ENCODE peak calls at places on chromosomes 11 and 22, in five cellular contexts. One of them, this sample, is unnamed. For H3K27me3, the result is how much of the 10 kb centered on the place peaks cover.

GRCh38 chr11:79437981-79438630 is 2.7 kb downstream of the TENM4 start:
- DNase-seq in heart left ventricle: no peak
- DNase-seq in brain microvascular endothelial cell: no peak
- DNase-seq in transverse colon: no peak
- DNase-seq in A673: peak
- DNase-seq in this sample: peak

GRCh38 chr11:116503216-116504160 is 269.3 kb downstream of the BUD13 start:
- DNase-seq in heart left ventricle: no peak
- DNase-seq in brain microvascular endothelial cell: no peak
- DNase-seq in transverse colon: no peak
- DNase-seq in A673: no peak
- DNase-seq in this sample: no peak

GRCh38 chr22:23402275-23403151 is 177.6 kb downstream of the IGLL1 start:
- DNase-seq in heart left ventricle: no peak
- DNase-seq in brain microvascular endothelial cell: peak
- DNase-seq in transverse colon: peak
- DNase-seq in A673: peak
- DNase-seq in this sample: peak

GRCh38 chr11:10528121-10528520 is 12.9 kb downstream of the RNF141 start:
- DNase-seq in heart left ventricle: no peak
- DNase-seq in brain microvascular endothelial cell: no peak
- DNase-seq in transverse colon: no peak
- DNase-seq in A673: no peak
- DNase-seq in this sample: no peak

GRCh38 chr11:60691636-60692035 is 7.8 kb upstream of the MS4A8 start:
- DNase-seq in heart left ventricle: no peak
- DNase-seq in brain microvascular endothelial cell: no peak
- DNase-seq in transverse colon: no peak
- DNase-seq in A673: no peak
- DNase-seq in this sample: no peak

GRCh38 chr22:48061726-48062125 is 1299.3 kb downstream of the TBC1D22A start:
- DNase-seq in heart left ventricle: no peak
- DNase-seq in brain microvascular endothelial cell: no peak
- DNase-seq in transverse colon: no peak
- DNase-seq in A673: no peak
- DNase-seq in this sample: no peak

GRCh38 chr11:59559886-59560285 is 48.5 kb downstream of the OR4D9 start:
- DNase-seq in heart left ventricle: no peak
- DNase-seq in brain microvascular endothelial cell: no peak
- DNase-seq in transverse colon: no peak
- DNase-seq in A673: no peak
- DNase-seq in this sample: no peak

GRCh38 chr11:79937935-79938334 is 497.1 kb upstream of the TENM4 start:
- DNase-seq in heart left ventricle: no peak
- DNase-seq in brain microvascular endothelial cell: no peak
- DNase-seq in transverse colon: no peak
- DNase-seq in A673: no peak
- DNase-seq in this sample: no peak

GRCh38 chr22:43828711-43829447 is 16.8 kb upstream of the EFCAB6 start:
- DNase-seq in heart left ventricle: peak
- DNase-seq in brain microvascular endothelial cell: peak
- DNase-seq in transverse colon: no peak
- DNase-seq in A673: peak
- DNase-seq in this sample: no peak

GRCh38 chr11:32893947-32894827 is 1.6 kb downstream of the QSER1 start:
- DNase-seq in heart left ventricle: no peak
- DNase-seq in brain microvascular endothelial cell: peak
- DNase-seq in transverse colon: peak
- DNase-seq in A673: peak
- DNase-seq in this sample: peak

GRCh38 chr22:19631899-19632670 is 82.2 kb upstream of the SEPTIN5 start:
- DNase-seq in heart left ventricle: no peak
- DNase-seq in brain microvascular endothelial cell: peak
- DNase-seq in transverse colon: no peak
- DNase-seq in A673: peak
- DNase-seq in this sample: peak

GRCh38 chr11:74138572-74138971 is 32.2 kb downstream of the C2CD3 start:
- DNase-seq in heart left ventricle: peak
- DNase-seq in brain microvascular endothelial cell: peak
- DNase-seq in transverse colon: no peak
- DNase-seq in A673: peak
- DNase-seq in this sample: peak

DNA sequence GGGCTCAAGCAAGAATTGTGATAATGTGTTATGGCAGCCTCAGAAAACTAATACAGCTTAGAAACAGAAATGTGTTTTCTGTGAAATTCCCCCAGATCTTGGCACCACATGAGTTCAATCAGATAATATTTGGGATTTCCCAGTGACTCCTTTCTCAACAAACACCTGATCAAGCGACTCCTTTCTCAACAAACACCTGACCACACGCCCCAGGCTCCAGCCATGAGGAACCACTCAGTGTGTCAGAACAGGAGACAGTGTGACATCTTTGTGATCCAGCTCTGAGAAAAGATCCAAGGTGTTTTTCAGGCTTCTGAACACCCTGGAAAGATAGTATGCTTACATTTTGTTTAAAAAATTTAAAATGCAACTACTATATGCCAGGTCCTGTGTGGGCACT is 1.9 kb upstream of the UVRAG start:
- DNase-seq in heart left ventricle: no peak
- DNase-seq in brain microvascular endothelial cell: no peak
- DNase-seq in transverse colon: no peak
- DNase-seq in A673: no peak
- DNase-seq in this sample: no peak
- H3K4me3 ChIP-seq in heart left ventricle: no peak
- H3K4me3 ChIP-seq in brain microvascular endothelial cell: no peak
- H3K4me3 ChIP-seq in transverse colon: no peak
- H3K4me3 ChIP-seq in A673: no peak
- H3K4me3 ChIP-seq in this sample: no peak

DNA sequence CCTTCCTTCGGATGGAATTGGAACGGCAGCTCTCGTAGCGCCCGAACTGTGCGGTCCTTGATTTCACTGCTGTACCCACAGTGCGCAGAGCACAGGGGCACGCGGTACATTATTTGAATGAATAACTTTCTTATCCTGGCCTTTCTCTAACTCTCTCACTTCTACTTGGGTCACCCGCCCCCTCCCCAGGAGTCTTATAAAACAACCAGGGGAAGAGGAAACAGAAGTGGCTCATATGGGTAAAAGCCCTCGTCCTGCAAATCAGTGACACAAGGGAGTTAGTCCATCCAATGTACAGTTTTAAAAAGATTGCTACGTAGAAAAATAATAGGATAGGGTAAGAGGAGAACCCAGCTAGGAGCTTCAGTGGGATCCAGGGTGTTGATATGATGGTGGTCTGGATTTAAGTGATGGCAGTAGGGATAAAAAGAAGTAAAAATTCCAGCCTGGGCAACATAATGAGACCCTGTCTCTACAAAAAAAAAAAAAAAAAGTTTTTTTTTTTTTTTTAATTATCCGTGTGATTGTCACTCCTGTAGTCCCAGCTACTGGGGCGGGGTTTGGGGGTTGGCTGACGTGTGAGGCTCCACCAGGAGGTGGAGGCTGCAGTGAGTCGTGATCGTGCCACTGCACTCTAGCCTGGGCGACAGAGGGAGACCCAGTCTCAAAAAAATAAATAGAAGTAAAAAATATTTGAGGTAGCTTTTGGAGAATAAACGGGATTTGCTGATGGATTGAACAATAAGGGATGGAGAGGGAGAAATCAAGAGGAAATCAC is 7.1 kb upstream of the L3MBTL2 start:
- DNase-seq in heart left ventricle: no peak
- DNase-seq in brain microvascular endothelial cell: no peak
- DNase-seq in transverse colon: peak
- DNase-seq in A673: peak
- DNase-seq in this sample: peak
- TF ChIP-seq CTCF in heart left ventricle: no peak
- TF ChIP-seq CTCF in brain microvascular endothelial cell: peak
- TF ChIP-seq CTCF in transverse colon: no peak
- TF ChIP-seq CTCF in A673: no peak
- TF ChIP-seq CTCF in this sample: no peak

DNA sequence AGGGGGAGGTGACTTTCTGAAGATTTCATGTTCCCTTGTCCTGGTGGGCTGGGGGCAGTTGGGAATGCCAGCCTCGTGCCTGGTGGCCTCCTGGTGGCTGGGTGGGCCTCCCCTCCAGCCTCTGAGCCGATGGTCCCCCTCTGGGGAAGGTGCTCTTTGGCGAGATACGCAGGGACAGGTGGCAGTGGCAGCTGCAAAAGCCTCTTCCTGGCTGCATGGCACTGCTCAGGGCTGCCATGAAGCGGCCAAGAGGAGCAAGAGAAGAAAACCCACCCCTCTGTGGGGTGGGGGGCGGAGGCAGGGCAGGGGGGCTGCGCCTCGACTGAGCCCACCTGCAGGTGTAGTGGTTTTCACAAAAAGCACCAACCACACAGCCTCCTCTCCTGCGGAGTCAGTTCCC is 61.8 kb upstream of the PHF21B start:
- DNase-seq in heart left ventricle: no peak
- DNase-seq in brain microvascular endothelial cell: no peak
- DNase-seq in transverse colon: no peak
- DNase-seq in A673: no peak
- DNase-seq in this sample: no peak
- H3K27me3 ChIP-seq in heart left ventricle: under half
- H3K27me3 ChIP-seq in brain microvascular endothelial cell: under half
- H3K27me3 ChIP-seq in transverse colon: under half
- H3K27me3 ChIP-seq in A673: under half
- H3K27me3 ChIP-seq in this sample: under half

GRCh38 chr11:1854132-1854948 is 1.5 kb downstream of the LSP1 start:
- DNase-seq in heart left ventricle: no peak
- DNase-seq in brain microvascular endothelial cell: no peak
- DNase-seq in transverse colon: no peak
- DNase-seq in A673: no peak
- DNase-seq in this sample: no peak
- H3K4me3 ChIP-seq in heart left ventricle: no peak
- H3K4me3 ChIP-seq in brain microvascular endothelial cell: no peak
- H3K4me3 ChIP-seq in transverse colon: no peak
- H3K4me3 ChIP-seq in A673: no peak
- H3K4me3 ChIP-seq in this sample: no peak

DNA sequence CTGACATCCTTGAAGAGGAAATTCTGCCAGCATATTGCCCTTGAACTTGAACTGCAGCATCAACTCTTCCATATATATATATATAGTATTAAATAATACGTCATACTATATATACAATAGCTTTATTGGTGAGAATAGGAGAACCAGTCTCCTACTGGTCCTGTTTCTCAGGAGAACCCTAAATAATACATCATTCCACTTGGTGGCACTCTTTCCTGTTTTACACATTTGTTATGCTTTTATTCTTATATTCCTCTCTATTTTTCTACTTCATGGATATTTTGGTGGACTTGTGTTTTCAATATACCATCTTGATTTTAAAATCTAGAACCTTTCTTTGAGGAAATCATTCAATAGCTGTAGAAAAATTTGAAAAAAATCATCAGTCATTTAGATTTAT is 193.3 kb downstream of the TRPC6 start:
- DNase-seq in heart left ventricle: no peak
- DNase-seq in brain microvascular endothelial cell: peak
- DNase-seq in transverse colon: no peak
- DNase-seq in A673: peak
- DNase-seq in this sample: peak
- TF ChIP-seq CTCF in heart left ventricle: peak
- TF ChIP-seq CTCF in brain microvascular endothelial cell: peak
- TF ChIP-seq CTCF in transverse colon: peak
- TF ChIP-seq CTCF in A673: peak
- TF ChIP-seq CTCF in this sample: no peak

This sample was measured in bronchial epithelial cell.